ENCODE peak calls at places on chromosomes 3 and 15, in seven cellular contexts. One of them, this sample, is unnamed.

GRCh38 chr15:75153084-75153483 is 48.6 kb upstream of the C15orf39 start:
- DNase-seq in AG10803: no peak
- DNase-seq in bronchial epithelial cell: peak; percentile 15
- DNase-seq in HepG2: peak; percentile 82
- DNase-seq in fibroblast of villous mesenchyme: no peak
- DNase-seq in heart right ventricle: no peak
- DNase-seq in mucosa of descending colon: peak; percentile 22
- DNase-seq in this sample: peak; percentile 68

GRCh38 chr3:23108651-23109050 is 94.5 kb upstream of the UBE2E2 start:
- DNase-seq in fibroblast of villous mesenchyme: peak; percentile 1
- DNase-seq in heart right ventricle: no peak
- DNase-seq in AG10803: no peak
- DNase-seq in HepG2: no peak
- DNase-seq in mucosa of descending colon: no peak
- DNase-seq in bronchial epithelial cell: no peak
- DNase-seq in this sample: no peak

GRCh38 chr3:150765949-150766720 is 3.2 kb upstream of the SIAH2 start:
- DNase-seq in heart right ventricle: no peak
- DNase-seq in fibroblast of villous mesenchyme: no peak
- DNase-seq in mucosa of descending colon: no peak
- DNase-seq in AG10803: peak; percentile 61
- DNase-seq in bronchial epithelial cell: peak; percentile 69
- DNase-seq in HepG2: peak; percentile 97
- DNase-seq in this sample: peak; percentile 18

GRCh38 chr3:34155666-34156065 is 357.2 kb downstream of the PDCD6IP start:
- DNase-seq in mucosa of descending colon: no peak
- DNase-seq in heart right ventricle: no peak
- DNase-seq in AG10803: no peak
- DNase-seq in bronchial epithelial cell: no peak
- DNase-seq in fibroblast of villous mesenchyme: no peak
- DNase-seq in HepG2: no peak
- DNase-seq in this sample: no peak

GRCh38 chr3:173191611-173192010 is 50.6 kb upstream of the SPATA16 start:
- DNase-seq in fibroblast of villous mesenchyme: no peak
- DNase-seq in mucosa of descending colon: no peak
- DNase-seq in heart right ventricle: no peak
- DNase-seq in HepG2: no peak
- DNase-seq in AG10803: no peak
- DNase-seq in bronchial epithelial cell: peak; percentile 47
- DNase-seq in this sample: no peak

GRCh38 chr3:43629741-43630140 is 7.9 kb upstream of the ANO10 start:
- DNase-seq in heart right ventricle: no peak
- DNase-seq in bronchial epithelial cell: no peak
- DNase-seq in AG10803: no peak
- DNase-seq in fibroblast of villous mesenchyme: no peak
- DNase-seq in HepG2: no peak
- DNase-seq in mucosa of descending colon: no peak
- DNase-seq in this sample: no peak

GRCh38 chr3:164460851-164461250 is 617.4 kb downstream of the SI start:
- DNase-seq in AG10803: peak; percentile 21
- DNase-seq in mucosa of descending colon: no peak
- DNase-seq in bronchial epithelial cell: no peak
- DNase-seq in HepG2: no peak
- DNase-seq in heart right ventricle: no peak
- DNase-seq in fibroblast of villous mesenchyme: no peak
- DNase-seq in this sample: no peak

GRCh38 chr3:157618075-157618760 is 115.0 kb upstream of the VEPH1 start:
- DNase-seq in fibroblast of villous mesenchyme: peak; percentile 70
- DNase-seq in HepG2: peak; percentile 41
- DNase-seq in AG10803: peak; percentile 81
- DNase-seq in heart right ventricle: no peak
- DNase-seq in mucosa of descending colon: no peak
- DNase-seq in bronchial epithelial cell: peak; percentile 83
- DNase-seq in this sample: no peak

GRCh38 chr3:128497305-128498126 is 4.5 kb upstream of the GATA2 start:
- DNase-seq in fibroblast of villous mesenchyme: peak; percentile 57
- DNase-seq in AG10803: no peak
- DNase-seq in heart right ventricle: peak; percentile 76
- DNase-seq in mucosa of descending colon: peak; percentile 78
- DNase-seq in HepG2: no peak
- DNase-seq in bronchial epithelial cell: no peak
- DNase-seq in this sample: peak; percentile 87

GRCh38 chr15:83871808-83872559 is 218.1 kb downstream of the ADAMTSL3 start:
- DNase-seq in fibroblast of villous mesenchyme: peak; percentile 62
- DNase-seq in HepG2: no peak
- DNase-seq in heart right ventricle: no peak
- DNase-seq in bronchial epithelial cell: peak; percentile 77
- DNase-seq in AG10803: peak; percentile 52
- DNase-seq in mucosa of descending colon: no peak
- DNase-seq in this sample: no peak

GRCh38 chr3:33869977-33870376 is 71.5 kb downstream of the PDCD6IP start:
- DNase-seq in HepG2: no peak
- DNase-seq in mucosa of descending colon: no peak
- DNase-seq in fibroblast of villous mesenchyme: no peak
- DNase-seq in bronchial epithelial cell: no peak
- DNase-seq in AG10803: no peak
- DNase-seq in heart right ventricle: peak; percentile 26
- DNase-seq in this sample: no peak

GRCh38 chr15:40106203-40107161 is 2.2 kb downstream of the BMF start:
- DNase-seq in heart right ventricle: no peak
- DNase-seq in HepG2: peak; percentile 95
- DNase-seq in bronchial epithelial cell: peak; percentile 86
- DNase-seq in mucosa of descending colon: peak; percentile 85
- DNase-seq in AG10803: peak; percentile 50
- DNase-seq in fibroblast of villous mesenchyme: peak; percentile 90
- DNase-seq in this sample: peak; percentile 91

GRCh38 chr15:87610366-87610765 is 646.2 kb downstream of the NTRK3 start:
- DNase-seq in HepG2: no peak
- DNase-seq in fibroblast of villous mesenchyme: peak; percentile 77
- DNase-seq in bronchial epithelial cell: no peak
- DNase-seq in mucosa of descending colon: no peak
- DNase-seq in heart right ventricle: peak; percentile 9
- DNase-seq in AG10803: no peak
- DNase-seq in this sample: no peak

GRCh38 chr3:72246685-72247084 is 461.7 kb upstream of the PROK2 start:
- DNase-seq in heart right ventricle: peak; percentile 39
- DNase-seq in bronchial epithelial cell: no peak
- DNase-seq in fibroblast of villous mesenchyme: no peak
- DNase-seq in mucosa of descending colon: no peak
- DNase-seq in HepG2: no peak
- DNase-seq in AG10803: no peak
- DNase-seq in this sample: no peak

GRCh38 chr15:74318376-74319137 is 48.9 kb downstream of the CYP11A1 start:
- DNase-seq in HepG2: no peak
- DNase-seq in fibroblast of villous mesenchyme: no peak
- DNase-seq in AG10803: peak; percentile 55
- DNase-seq in mucosa of descending colon: no peak
- DNase-seq in bronchial epithelial cell: no peak
- DNase-seq in heart right ventricle: peak; percentile 73
- DNase-seq in this sample: no peak

GRCh38 chr3:52552089-52552488 is 15.7 kb downstream of the UQCC5 start:
- DNase-seq in AG10803: no peak
- DNase-seq in fibroblast of villous mesenchyme: no peak
- DNase-seq in HepG2: no peak
- DNase-seq in mucosa of descending colon: no peak
- DNase-seq in bronchial epithelial cell: peak; percentile 71
- DNase-seq in heart right ventricle: no peak
- DNase-seq in this sample: no peak

GRCh38 chr15:87211547-87211946 is 1045.0 kb downstream of the NTRK3 start:
- DNase-seq in fibroblast of villous mesenchyme: no peak
- DNase-seq in mucosa of descending colon: no peak
- DNase-seq in AG10803: no peak
- DNase-seq in HepG2: no peak
- DNase-seq in heart right ventricle: no peak
- DNase-seq in bronchial epithelial cell: peak; percentile 32
- DNase-seq in this sample: no peak

GRCh38 chr3:24773798-24774197 is 279.1 kb upstream of the THRB start:
- DNase-seq in bronchial epithelial cell: peak; percentile 57
- DNase-seq in HepG2: peak; percentile 49
- DNase-seq in fibroblast of villous mesenchyme: peak; percentile 63
- DNase-seq in heart right ventricle: peak; percentile 20
- DNase-seq in mucosa of descending colon: peak; percentile 39
- DNase-seq in AG10803: peak; percentile 62
- DNase-seq in this sample: peak; percentile 77

GRCh38 chr15:47184405-47185221 is 532.7 kb upstream of the SEMA6D start:
- DNase-seq in fibroblast of villous mesenchyme: no peak
- DNase-seq in HepG2: no peak
- DNase-seq in heart right ventricle: no peak
- DNase-seq in bronchial epithelial cell: no peak
- DNase-seq in AG10803: peak; percentile 1
- DNase-seq in mucosa of descending colon: no peak
- DNase-seq in this sample: no peak

GRCh38 chr15:57562220-57562769 is 29.4 kb upstream of the MYZAP start:
- DNase-seq in mucosa of descending colon: no peak
- DNase-seq in HepG2: no peak
- DNase-seq in bronchial epithelial cell: no peak
- DNase-seq in heart right ventricle: peak; percentile 71
- DNase-seq in AG10803: no peak
- DNase-seq in fibroblast of villous mesenchyme: no peak
- DNase-seq in this sample: no peak

GRCh38 chr15:99435138-99435695 is 130.6 kb upstream of the MEF2A start:
- DNase-seq in mucosa of descending colon: peak; percentile 89
- DNase-seq in AG10803: no peak
- DNase-seq in fibroblast of villous mesenchyme: no peak
- DNase-seq in HepG2: no peak
- DNase-seq in heart right ventricle: peak; percentile 10
- DNase-seq in bronchial epithelial cell: peak; percentile 40
- DNase-seq in this sample: peak; percentile 16

GRCh38 chr3:131192701-131193100 is 166.0 kb downstream of the NEK11 start:
- DNase-seq in heart right ventricle: no peak
- DNase-seq in bronchial epithelial cell: no peak
- DNase-seq in fibroblast of villous mesenchyme: no peak
- DNase-seq in mucosa of descending colon: no peak
- DNase-seq in AG10803: no peak
- DNase-seq in HepG2: no peak
- DNase-seq in this sample: no peak

GRCh38 chr3:131194816-131195215 is 168.1 kb downstream of the NEK11 start:
- DNase-seq in heart right ventricle: no peak
- DNase-seq in AG10803: no peak
- DNase-seq in bronchial epithelial cell: no peak
- DNase-seq in mucosa of descending colon: no peak
- DNase-seq in fibroblast of villous mesenchyme: no peak
- DNase-seq in HepG2: no peak
- DNase-seq in this sample: no peak

GRCh38 chr3:131193671-131194291 is 167.1 kb downstream of the NEK11 start:
- DNase-seq in AG10803: peak; percentile 12
- DNase-seq in heart right ventricle: no peak
- DNase-seq in fibroblast of villous mesenchyme: no peak
- DNase-seq in bronchial epithelial cell: no peak
- DNase-seq in mucosa of descending colon: no peak
- DNase-seq in HepG2: no peak
- DNase-seq in this sample: no peak
- TF ChIP-seq CTCF in AG10803: peak; percentile 27
- TF ChIP-seq CTCF in heart right ventricle: no peak
- TF ChIP-seq CTCF in fibroblast of villous mesenchyme: no peak
- TF ChIP-seq CTCF in bronchial epithelial cell: no peak
- TF ChIP-seq CTCF in mucosa of descending colon: no peak
- TF ChIP-seq CTCF in HepG2: no peak
- TF ChIP-seq CTCF in this sample: peak; percentile 9

DNA sequence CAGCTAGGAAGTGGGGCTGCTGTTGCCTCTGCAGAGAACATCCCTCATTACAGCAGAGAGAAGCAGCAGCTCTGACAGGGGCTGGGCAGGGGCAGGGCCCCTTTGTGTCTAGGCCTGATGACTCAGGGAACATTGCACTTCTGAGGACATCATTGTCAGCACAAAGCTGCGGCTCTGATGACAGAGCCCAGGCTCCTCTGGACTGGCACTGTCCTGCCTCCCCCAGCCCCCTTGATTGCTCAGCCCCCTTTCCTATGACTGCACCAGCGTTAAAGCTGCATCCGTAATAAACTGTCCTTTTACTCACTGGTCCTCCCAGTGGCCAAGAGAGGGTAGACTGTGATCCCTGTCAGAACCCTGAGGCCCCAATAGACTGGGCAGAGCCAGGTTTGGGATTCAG is 18.3 kb downstream of the TRH start:
- DNase-seq in bronchial epithelial cell: no peak
- DNase-seq in fibroblast of villous mesenchyme: peak; percentile 5
- DNase-seq in HepG2: peak; percentile 21
- DNase-seq in heart right ventricle: no peak
- DNase-seq in AG10803: no peak
- DNase-seq in mucosa of descending colon: no peak
- DNase-seq in this sample: peak; percentile 32
- TF ChIP-seq CTCF in bronchial epithelial cell: peak; percentile 39
- TF ChIP-seq CTCF in fibroblast of villous mesenchyme: peak; percentile 54
- TF ChIP-seq CTCF in HepG2: peak; percentile 48
- TF ChIP-seq CTCF in heart right ventricle: no peak
- TF ChIP-seq CTCF in AG10803: peak; percentile 56
- TF ChIP-seq CTCF in mucosa of descending colon: no peak
- TF ChIP-seq CTCF in this sample: peak; percentile 28

DNA sequence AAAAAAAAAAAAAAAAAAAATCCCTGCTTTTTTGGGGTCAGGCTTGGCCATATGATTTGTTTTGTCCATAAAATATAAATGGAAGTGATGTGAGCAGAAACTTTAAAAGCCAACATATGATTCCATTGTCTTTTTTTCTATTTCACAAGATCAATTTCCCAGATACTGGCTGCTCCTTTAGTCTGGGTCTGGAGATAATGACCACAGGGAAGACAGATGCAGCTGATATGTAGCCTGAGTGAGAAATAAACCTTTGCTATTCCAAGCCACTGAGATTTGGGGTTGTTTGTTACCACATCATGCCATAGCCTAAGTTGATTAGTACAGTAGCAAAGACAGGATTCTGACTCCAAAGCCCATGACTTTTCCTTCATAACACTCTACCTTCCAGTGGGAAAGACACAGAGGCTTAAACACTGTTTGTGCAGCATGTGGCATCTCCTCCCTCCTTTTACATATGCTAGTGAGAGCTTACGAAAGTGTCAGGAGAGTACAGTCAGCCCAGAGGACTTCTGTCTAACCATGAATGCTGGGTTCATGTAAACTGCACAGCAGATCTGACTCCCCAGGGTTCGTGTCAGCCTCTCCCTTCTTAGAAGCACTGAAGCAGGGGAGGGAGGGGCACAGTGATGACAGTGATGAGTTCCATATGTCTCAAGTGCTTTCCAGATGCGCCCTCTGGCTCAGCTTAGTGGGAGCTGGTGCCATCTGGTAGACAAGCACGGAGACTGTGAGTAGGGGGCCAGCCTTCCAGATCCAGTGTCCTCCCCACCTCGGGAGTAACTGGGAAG is 36.7 kb upstream of the SLC7A14 start:
- DNase-seq in HepG2: no peak
- DNase-seq in AG10803: peak; percentile 98
- DNase-seq in bronchial epithelial cell: no peak
- DNase-seq in fibroblast of villous mesenchyme: peak; percentile 99
- DNase-seq in heart right ventricle: peak; percentile 59
- DNase-seq in mucosa of descending colon: peak; percentile 16
- DNase-seq in this sample: no peak
- TF ChIP-seq CTCF in HepG2: no peak
- TF ChIP-seq CTCF in AG10803: peak; percentile 7
- TF ChIP-seq CTCF in bronchial epithelial cell: no peak
- TF ChIP-seq CTCF in fibroblast of villous mesenchyme: no peak
- TF ChIP-seq CTCF in heart right ventricle: no peak
- TF ChIP-seq CTCF in mucosa of descending colon: no peak
- TF ChIP-seq CTCF in this sample: no peak

DNA sequence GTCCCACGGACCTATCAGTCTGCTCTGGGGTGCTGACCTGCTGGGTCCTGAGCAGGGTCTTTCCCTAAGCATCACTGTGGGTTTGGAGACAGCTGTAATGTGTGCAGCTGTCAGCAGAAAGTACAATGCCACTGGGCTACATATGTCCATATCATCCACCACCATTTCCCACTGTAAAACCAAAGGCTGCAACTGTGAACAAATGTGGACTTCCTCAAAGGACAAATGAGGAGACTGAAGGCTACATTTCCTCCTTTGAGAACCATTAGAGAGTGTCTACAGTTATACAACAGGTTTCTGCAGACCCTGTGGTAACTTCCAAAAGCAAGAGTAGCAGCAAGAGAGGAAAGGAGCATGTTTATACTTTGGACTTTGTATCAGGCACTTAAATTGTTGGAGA is 33.9 kb upstream of the IP6K2 start:
- DNase-seq in fibroblast of villous mesenchyme: no peak
- DNase-seq in mucosa of descending colon: no peak
- DNase-seq in AG10803: no peak
- DNase-seq in HepG2: no peak
- DNase-seq in heart right ventricle: no peak
- DNase-seq in bronchial epithelial cell: no peak
- DNase-seq in this sample: no peak
- TF ChIP-seq CTCF in fibroblast of villous mesenchyme: no peak
- TF ChIP-seq CTCF in mucosa of descending colon: no peak
- TF ChIP-seq CTCF in AG10803: no peak
- TF ChIP-seq CTCF in HepG2: no peak
- TF ChIP-seq CTCF in heart right ventricle: no peak
- TF ChIP-seq CTCF in bronchial epithelial cell: no peak
- TF ChIP-seq CTCF in this sample: no peak